ENCODE peak calls at places on chromosome 5, in ten cellular contexts. One of them, this sample, is unnamed. For H3K36me3, the result is how much of the 10 kb centered on the place peaks cover.

GRCh38 chr5:135602882-135603721 is 24.3 kb upstream of the CXCL14 start:
- DNase-seq in Peyer's patch: no peak
- DNase-seq in breast epithelium: peak
- DNase-seq in mucosa of descending colon: no peak
- DNase-seq in stomach: no peak
- DNase-seq in CD4-positive, alpha-beta memory T cell: no peak
- DNase-seq in GM06990: no peak
- DNase-seq in lower lobe of right lung: no peak
- DNase-seq in A673: no peak
- DNase-seq in bronchial epithelial cell: no peak
- DNase-seq in this sample: no peak

GRCh38 chr5:53243403-53243802 is 133.8 kb upstream of the MOCS2 start:
- DNase-seq in lower lobe of right lung: no peak
- DNase-seq in bronchial epithelial cell: no peak
- DNase-seq in Peyer's patch: no peak
- DNase-seq in breast epithelium: no peak
- DNase-seq in mucosa of descending colon: no peak
- DNase-seq in A673: no peak
- DNase-seq in GM06990: no peak
- DNase-seq in CD4-positive, alpha-beta memory T cell: no peak
- DNase-seq in stomach: no peak
- DNase-seq in this sample: no peak

GRCh38 chr5:107476783-107477182 is 194.0 kb downstream of the EFNA5 start:
- DNase-seq in breast epithelium: no peak
- DNase-seq in bronchial epithelial cell: peak
- DNase-seq in mucosa of descending colon: no peak
- DNase-seq in CD4-positive, alpha-beta memory T cell: no peak
- DNase-seq in stomach: peak
- DNase-seq in Peyer's patch: no peak
- DNase-seq in GM06990: peak
- DNase-seq in A673: peak
- DNase-seq in lower lobe of right lung: no peak
- DNase-seq in this sample: no peak

GRCh38 chr5:88377240-88377639 is 108.6 kb upstream of the TMEM161B start:
- DNase-seq in stomach: no peak
- DNase-seq in breast epithelium: no peak
- DNase-seq in A673: no peak
- DNase-seq in lower lobe of right lung: no peak
- DNase-seq in mucosa of descending colon: no peak
- DNase-seq in CD4-positive, alpha-beta memory T cell: no peak
- DNase-seq in bronchial epithelial cell: no peak
- DNase-seq in GM06990: no peak
- DNase-seq in Peyer's patch: no peak
- DNase-seq in this sample: no peak

GRCh38 chr5:54295658-54296276 is 14.6 kb downstream of the ARL15 start:
- DNase-seq in CD4-positive, alpha-beta memory T cell: no peak
- DNase-seq in breast epithelium: no peak
- DNase-seq in bronchial epithelial cell: no peak
- DNase-seq in A673: peak
- DNase-seq in lower lobe of right lung: no peak
- DNase-seq in Peyer's patch: no peak
- DNase-seq in GM06990: no peak
- DNase-seq in stomach: no peak
- DNase-seq in mucosa of descending colon: no peak
- DNase-seq in this sample: no peak

GRCh38 chr5:143101740-143102386 is 301.6 kb downstream of the NR3C1 start:
- DNase-seq in CD4-positive, alpha-beta memory T cell: no peak
- DNase-seq in A673: no peak
- DNase-seq in GM06990: no peak
- DNase-seq in bronchial epithelial cell: no peak
- DNase-seq in lower lobe of right lung: no peak
- DNase-seq in mucosa of descending colon: no peak
- DNase-seq in stomach: no peak
- DNase-seq in breast epithelium: no peak
- DNase-seq in Peyer's patch: no peak
- DNase-seq in this sample: no peak

GRCh38 chr5:175478384-175479124 is at the start of gene SFXN1:
- DNase-seq in breast epithelium: peak
- DNase-seq in bronchial epithelial cell: peak
- DNase-seq in lower lobe of right lung: peak
- DNase-seq in A673: peak
- DNase-seq in GM06990: peak
- DNase-seq in CD4-positive, alpha-beta memory T cell: peak
- DNase-seq in mucosa of descending colon: peak
- DNase-seq in stomach: peak
- DNase-seq in Peyer's patch: peak
- DNase-seq in this sample: no peak

GRCh38 chr5:3601929-3602712 is 6.5 kb downstream of the IRX1 start:
- DNase-seq in Peyer's patch: no peak
- DNase-seq in A673: no peak
- DNase-seq in CD4-positive, alpha-beta memory T cell: no peak
- DNase-seq in breast epithelium: no peak
- DNase-seq in lower lobe of right lung: no peak
- DNase-seq in bronchial epithelial cell: no peak
- DNase-seq in stomach: no peak
- DNase-seq in mucosa of descending colon: no peak
- DNase-seq in GM06990: no peak
- DNase-seq in this sample: no peak

GRCh38 chr5:180785794-180786221 is 16.8 kb downstream of the MGAT1 start:
- DNase-seq in stomach: peak
- DNase-seq in breast epithelium: peak
- DNase-seq in A673: peak
- DNase-seq in bronchial epithelial cell: peak
- DNase-seq in lower lobe of right lung: peak
- DNase-seq in CD4-positive, alpha-beta memory T cell: no peak
- DNase-seq in mucosa of descending colon: no peak
- DNase-seq in Peyer's patch: no peak
- DNase-seq in GM06990: no peak
- DNase-seq in this sample: no peak

GRCh38 chr5:78496373-78496772 is 136.0 kb downstream of the SCAMP1 start:
- DNase-seq in lower lobe of right lung: no peak
- DNase-seq in bronchial epithelial cell: peak
- DNase-seq in mucosa of descending colon: no peak
- DNase-seq in GM06990: no peak
- DNase-seq in Peyer's patch: no peak
- DNase-seq in stomach: peak
- DNase-seq in A673: no peak
- DNase-seq in breast epithelium: no peak
- DNase-seq in CD4-positive, alpha-beta memory T cell: no peak
- DNase-seq in this sample: no peak

GRCh38 chr5:6469836-6470235 is 21.2 kb downstream of the UBE2QL1 start:
- DNase-seq in GM06990: no peak
- DNase-seq in A673: no peak
- DNase-seq in breast epithelium: no peak
- DNase-seq in bronchial epithelial cell: no peak
- DNase-seq in stomach: no peak
- DNase-seq in lower lobe of right lung: no peak
- DNase-seq in CD4-positive, alpha-beta memory T cell: no peak
- DNase-seq in Peyer's patch: no peak
- DNase-seq in mucosa of descending colon: no peak
- DNase-seq in this sample: no peak

GRCh38 chr5:6472792-6473191 is 24.1 kb downstream of the UBE2QL1 start:
- DNase-seq in mucosa of descending colon: no peak
- DNase-seq in bronchial epithelial cell: no peak
- DNase-seq in CD4-positive, alpha-beta memory T cell: no peak
- DNase-seq in Peyer's patch: no peak
- DNase-seq in GM06990: no peak
- DNase-seq in A673: no peak
- DNase-seq in lower lobe of right lung: no peak
- DNase-seq in stomach: peak
- DNase-seq in breast epithelium: no peak
- DNase-seq in this sample: no peak

GRCh38 chr5:6473284-6473683 is 24.6 kb downstream of the UBE2QL1 start:
- DNase-seq in GM06990: no peak
- DNase-seq in Peyer's patch: no peak
- DNase-seq in CD4-positive, alpha-beta memory T cell: no peak
- DNase-seq in lower lobe of right lung: no peak
- DNase-seq in mucosa of descending colon: no peak
- DNase-seq in A673: no peak
- DNase-seq in bronchial epithelial cell: no peak
- DNase-seq in breast epithelium: no peak
- DNase-seq in stomach: no peak
- DNase-seq in this sample: no peak

GRCh38 chr5:6470672-6471071 is 22.0 kb downstream of the UBE2QL1 start:
- DNase-seq in CD4-positive, alpha-beta memory T cell: no peak
- DNase-seq in bronchial epithelial cell: no peak
- DNase-seq in GM06990: no peak
- DNase-seq in mucosa of descending colon: no peak
- DNase-seq in lower lobe of right lung: no peak
- DNase-seq in stomach: peak
- DNase-seq in A673: no peak
- DNase-seq in Peyer's patch: no peak
- DNase-seq in breast epithelium: no peak
- DNase-seq in this sample: no peak

DNA sequence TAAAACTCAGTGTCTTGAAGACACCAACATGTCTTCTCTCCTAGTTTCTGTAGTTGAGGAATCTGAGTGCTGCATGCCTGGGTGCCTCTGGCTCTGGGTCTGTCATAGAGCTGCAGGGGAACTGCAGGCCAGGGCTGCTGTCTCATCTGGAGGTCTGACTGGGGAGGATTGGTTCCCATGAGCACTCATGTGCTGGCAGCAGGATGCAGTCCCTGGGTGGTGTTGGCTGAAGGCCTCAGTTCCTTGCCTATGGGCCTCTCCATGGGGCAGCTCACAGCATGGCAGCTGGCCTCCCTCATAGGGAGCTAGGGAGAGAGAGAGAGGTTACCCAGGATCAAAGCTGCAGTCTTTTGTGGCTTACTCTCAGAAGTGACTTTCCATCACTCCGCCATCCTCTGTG is 22.6 kb downstream of the UBE2QL1 start:
- DNase-seq in stomach: peak
- DNase-seq in breast epithelium: no peak
- DNase-seq in A673: no peak
- DNase-seq in lower lobe of right lung: no peak
- DNase-seq in mucosa of descending colon: no peak
- DNase-seq in bronchial epithelial cell: no peak
- DNase-seq in GM06990: no peak
- DNase-seq in CD4-positive, alpha-beta memory T cell: no peak
- DNase-seq in Peyer's patch: no peak
- DNase-seq in this sample: no peak
- H3K4me3 ChIP-seq in stomach: no peak
- H3K4me3 ChIP-seq in breast epithelium: no peak
- H3K4me3 ChIP-seq in A673: no peak
- H3K4me3 ChIP-seq in lower lobe of right lung: no peak
- H3K4me3 ChIP-seq in mucosa of descending colon: no peak
- H3K4me3 ChIP-seq in bronchial epithelial cell: no peak
- H3K4me3 ChIP-seq in GM06990: no peak
- H3K4me3 ChIP-seq in CD4-positive, alpha-beta memory T cell: no peak
- H3K4me3 ChIP-seq in Peyer's patch: no peak
- H3K4me3 ChIP-seq in this sample: no peak

GRCh38 chr5:51471642-51472041 is 88.4 kb downstream of the ISL1 start:
- DNase-seq in mucosa of descending colon: no peak
- DNase-seq in bronchial epithelial cell: no peak
- DNase-seq in Peyer's patch: no peak
- DNase-seq in CD4-positive, alpha-beta memory T cell: no peak
- DNase-seq in stomach: no peak
- DNase-seq in lower lobe of right lung: no peak
- DNase-seq in A673: no peak
- DNase-seq in breast epithelium: no peak
- DNase-seq in GM06990: no peak
- DNase-seq in this sample: no peak
- H3K36me3 ChIP-seq in mucosa of descending colon: under half
- H3K36me3 ChIP-seq in bronchial epithelial cell: under half
- H3K36me3 ChIP-seq in Peyer's patch: under half
- H3K36me3 ChIP-seq in CD4-positive, alpha-beta memory T cell: under half
- H3K36me3 ChIP-seq in stomach: under half
- H3K36me3 ChIP-seq in lower lobe of right lung: under half
- H3K36me3 ChIP-seq in A673: under half
- H3K36me3 ChIP-seq in breast epithelium: under half
- H3K36me3 ChIP-seq in GM06990: under half
- H3K36me3 ChIP-seq in this sample: under half

DNA sequence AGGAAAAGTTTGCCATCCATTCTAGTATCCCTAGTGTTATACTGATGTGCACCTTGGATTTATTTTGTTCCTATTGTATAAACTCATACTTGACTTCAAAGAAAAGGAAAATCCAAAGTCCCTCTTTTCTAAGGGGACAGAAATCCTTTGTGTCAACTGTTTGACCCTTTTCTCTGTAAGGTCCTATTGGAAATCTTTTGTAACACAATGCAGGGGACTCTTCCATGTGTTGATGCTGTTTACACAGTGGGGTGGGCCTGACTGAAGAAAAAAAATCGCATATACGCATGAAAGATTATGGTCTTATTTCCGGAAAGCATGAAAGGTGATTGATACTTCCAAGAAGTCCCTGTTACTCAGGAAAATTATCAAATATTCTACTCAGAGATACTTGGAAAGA is 1.0 kb upstream of the VCAN start:
- DNase-seq in mucosa of descending colon: no peak
- DNase-seq in A673: no peak
- DNase-seq in breast epithelium: no peak
- DNase-seq in GM06990: no peak
- DNase-seq in bronchial epithelial cell: no peak
- DNase-seq in Peyer's patch: no peak
- DNase-seq in stomach: no peak
- DNase-seq in CD4-positive, alpha-beta memory T cell: no peak
- DNase-seq in lower lobe of right lung: no peak
- DNase-seq in this sample: no peak
- H3K4me3 ChIP-seq in mucosa of descending colon: no peak
- H3K4me3 ChIP-seq in A673: no peak
- H3K4me3 ChIP-seq in breast epithelium: no peak
- H3K4me3 ChIP-seq in GM06990: no peak
- H3K4me3 ChIP-seq in bronchial epithelial cell: no peak
- H3K4me3 ChIP-seq in Peyer's patch: no peak
- H3K4me3 ChIP-seq in stomach: no peak
- H3K4me3 ChIP-seq in CD4-positive, alpha-beta memory T cell: no peak
- H3K4me3 ChIP-seq in lower lobe of right lung: no peak
- H3K4me3 ChIP-seq in this sample: peak

GRCh38 chr5:111120911-111121310 is 28.8 kb downstream of the WDR36 start:
- DNase-seq in stomach: no peak
- DNase-seq in bronchial epithelial cell: no peak
- DNase-seq in Peyer's patch: no peak
- DNase-seq in GM06990: no peak
- DNase-seq in CD4-positive, alpha-beta memory T cell: no peak
- DNase-seq in mucosa of descending colon: no peak
- DNase-seq in A673: no peak
- DNase-seq in breast epithelium: no peak
- DNase-seq in lower lobe of right lung: no peak
- DNase-seq in this sample: no peak

GRCh38 chr5:111121926-111122325 is 29.8 kb downstream of the WDR36 start:
- DNase-seq in CD4-positive, alpha-beta memory T cell: no peak
- DNase-seq in lower lobe of right lung: no peak
- DNase-seq in mucosa of descending colon: no peak
- DNase-seq in breast epithelium: no peak
- DNase-seq in bronchial epithelial cell: peak
- DNase-seq in GM06990: no peak
- DNase-seq in stomach: no peak
- DNase-seq in Peyer's patch: no peak
- DNase-seq in A673: no peak
- DNase-seq in this sample: no peak

GRCh38 chr5:111117149-111117548 is 25.0 kb downstream of the WDR36 start:
- DNase-seq in Peyer's patch: no peak
- DNase-seq in CD4-positive, alpha-beta memory T cell: no peak
- DNase-seq in stomach: no peak
- DNase-seq in A673: peak
- DNase-seq in GM06990: no peak
- DNase-seq in breast epithelium: no peak
- DNase-seq in mucosa of descending colon: no peak
- DNase-seq in lower lobe of right lung: no peak
- DNase-seq in bronchial epithelial cell: no peak
- DNase-seq in this sample: no peak

GRCh38 chr5:111122398-111122797 is 30.2 kb downstream of the WDR36 start:
- DNase-seq in Peyer's patch: no peak
- DNase-seq in bronchial epithelial cell: no peak
- DNase-seq in lower lobe of right lung: no peak
- DNase-seq in breast epithelium: no peak
- DNase-seq in CD4-positive, alpha-beta memory T cell: no peak
- DNase-seq in A673: no peak
- DNase-seq in mucosa of descending colon: no peak
- DNase-seq in stomach: no peak
- DNase-seq in GM06990: no peak
- DNase-seq in this sample: no peak

GRCh38 chr5:111119856-111120255 is 27.7 kb downstream of the WDR36 start:
- DNase-seq in lower lobe of right lung: no peak
- DNase-seq in bronchial epithelial cell: no peak
- DNase-seq in breast epithelium: no peak
- DNase-seq in mucosa of descending colon: no peak
- DNase-seq in CD4-positive, alpha-beta memory T cell: no peak
- DNase-seq in Peyer's patch: no peak
- DNase-seq in stomach: no peak
- DNase-seq in GM06990: no peak
- DNase-seq in A673: no peak
- DNase-seq in this sample: no peak
- H3K36me3 ChIP-seq in lower lobe of right lung: half or more
- H3K36me3 ChIP-seq in bronchial epithelial cell: under half
- H3K36me3 ChIP-seq in breast epithelium: under half
- H3K36me3 ChIP-seq in mucosa of descending colon: under half
- H3K36me3 ChIP-seq in CD4-positive, alpha-beta memory T cell: under half
- H3K36me3 ChIP-seq in Peyer's patch: half or more
- H3K36me3 ChIP-seq in stomach: half or more
- H3K36me3 ChIP-seq in GM06990: under half
- H3K36me3 ChIP-seq in A673: half or more
- H3K36me3 ChIP-seq in this sample: under half

This sample was measured in kidney epithelial cell.